ENCODE peak calls at places on chromosomes 13 and 19, in nine cellular contexts. J, X, F, T, P, H, B, Z and D are unnamed samples.

GRCh38 chr13:28568286-28568685 is 73.4 kb upstream of the FLT1 start:
- DNase-seq in J (peak), X (peak), F (peak), T (peak), P (peak), H (no peak), B (no peak), Z (no peak), D (peak)

GRCh38 chr19:16364231-16364865 is 39.7 kb downstream of the KLF2 start:
- DNase-seq in J (no peak), X (no peak), F (no peak), T (no peak), P (no peak), H (no peak), B (peak), Z (no peak), D (no peak)

GRCh38 chr13:52779028-52779612 is 39.5 kb upstream of the CNMD start:
- DNase-seq in J (no peak), X (no peak), F (no peak), T (no peak), P (no peak), H (no peak), B (no peak), Z (no peak), D (no peak)

GRCh38 chr19:53809518-53810186 is 14.5 kb downstream of the NLRP12 start:
- DNase-seq in J (no peak), X (no peak), F (no peak), T (no peak), P (no peak), H (no peak), B (no peak), Z (no peak), D (no peak)

GRCh38 chr13:26967119-26968038 is 204.2 kb downstream of the USP12 start:
- DNase-seq in J (no peak), X (peak), F (peak), T (peak), P (no peak), H (no peak), B (peak), Z (no peak), D (peak)

GRCh38 chr19:533485-534058 is 2.0 kb downstream of the CDC34 start:
- DNase-seq in J (no peak), X (no peak), F (no peak), T (no peak), P (no peak), H (no peak), B (no peak), Z (no peak), D (no peak)

GRCh38 chr13:101706651-101707050 is 254.2 kb downstream of the ITGBL1 start:
- DNase-seq in J (no peak), X (no peak), F (peak), T (no peak), P (no peak), H (no peak), B (no peak), Z (no peak), D (peak)

GRCh38 chr13:35600137-35600536 is 123.6 kb upstream of the MAB21L1 start:
- DNase-seq in J (no peak), X (no peak), F (no peak), T (no peak), P (no peak), H (no peak), B (no peak), Z (no peak), D (no peak)

GRCh38 chr19:17104679-17105078 is 29.1 kb downstream of the MYO9B start:
- DNase-seq in J (no peak), X (no peak), F (no peak), T (no peak), P (no peak), H (no peak), B (no peak), Z (no peak), D (no peak)

GRCh38 chr19:3683866-3684816 is 16.1 kb downstream of the PIP5K1C start:
- DNase-seq in J (no peak), X (peak), F (no peak), T (no peak), P (no peak), H (no peak), B (peak), Z (no peak), D (no peak)

GRCh38 chr13:58933475-58933874 is 1230.3 kb downstream of the DIAPH3 start:
- DNase-seq in J (no peak), X (no peak), F (no peak), T (no peak), P (no peak), H (no peak), B (no peak), Z (no peak), D (no peak)

GRCh38 chr19:6017576-6017975 is 39.6 kb upstream of the RANBP3 start:
- DNase-seq in J (no peak), X (peak), F (peak), T (no peak), P (no peak), H (no peak), B (peak), Z (no peak), D (no peak)

GRCh38 chr19:6674868-6675305 is 4.9 kb upstream of the TNFSF14 start:
- DNase-seq in J (peak), X (peak), F (peak), T (peak), P (no peak), H (peak), B (peak), Z (no peak), D (no peak)

GRCh38 chr13:113176292-113176691 is 17.8 kb downstream of the PROZ start:
- DNase-seq in J (peak), X (no peak), F (no peak), T (peak), P (no peak), H (peak), B (peak), Z (no peak), D (no peak)

GRCh38 chr19:33302974-33303790 is 848 bp upstream of the CEBPA start:
- DNase-seq in J (no peak), X (peak), F (peak), T (peak), P (peak), H (no peak), B (peak), Z (no peak), D (no peak)

GRCh38 chr19:30175987-30176386 is 196.2 kb upstream of the ZNF536 start:
- DNase-seq in J (no peak), X (no peak), F (no peak), T (no peak), P (no peak), H (no peak), B (no peak), Z (no peak), D (no peak)

GRCh38 chr19:58274771-58275199 is 4.0 kb upstream of the ZNF8 start:
- DNase-seq in J (peak), X (no peak), F (no peak), T (no peak), P (no peak), H (no peak), B (no peak), Z (no peak), D (no peak)

DNA sequence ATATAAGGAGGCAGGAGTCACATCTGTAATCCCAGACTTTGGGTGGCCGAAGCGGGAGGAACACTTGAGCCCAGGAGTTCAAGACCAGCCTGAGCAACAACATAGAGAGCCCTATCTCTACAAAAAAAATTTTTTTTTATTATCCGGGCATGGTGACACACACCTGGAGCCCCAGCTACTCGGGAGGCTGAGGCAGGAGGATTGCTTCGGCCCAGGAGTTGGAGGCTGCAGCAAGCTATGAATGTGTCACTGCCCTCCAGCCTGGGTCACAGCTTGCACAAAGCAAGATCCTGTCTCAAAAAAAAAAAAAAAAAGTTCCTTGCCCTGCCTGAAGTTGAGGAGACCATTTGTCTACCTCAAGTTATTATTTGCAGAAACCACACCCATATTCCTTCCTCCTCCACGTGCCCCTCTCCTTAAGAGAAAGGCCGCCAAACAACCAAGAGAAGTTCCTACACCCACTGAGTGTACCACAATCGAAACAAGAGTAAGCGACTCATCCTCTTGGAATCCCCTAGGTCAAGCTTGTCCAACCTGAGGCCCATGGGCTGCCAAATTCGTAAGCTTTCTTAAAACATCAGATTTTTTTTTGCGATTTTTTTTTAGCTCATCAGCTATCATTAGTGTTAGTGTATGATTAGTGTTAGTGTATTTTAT is 2.2 kb downstream of the ABCC4 start:
- DNase-seq in J (no peak), X (no peak), F (no peak), T (no peak), P (no peak), H (no peak), B (no peak), Z (no peak), D (peak)
- H3K27ac ChIP-seq in J (no peak), X (peak), F (peak), T (no peak), P (no peak), H (no peak), B (peak), Z (no peak), D (peak)

GRCh38 chr19:48634036-48634342 is 3.2 kb downstream of the DBP start:
- DNase-seq in J (no peak), X (no peak), F (no peak), T (no peak), P (no peak), H (no peak), B (no peak), Z (no peak), D (no peak)
- H3K4me3 ChIP-seq in J (no peak), X (peak), F (no peak), T (peak), P (peak), H (peak), B (peak), Z (peak), D (peak)

GRCh38 chr19:48740705-48741030 is 258 bp upstream of the RASIP1 start:
- DNase-seq in J (no peak), X (no peak), F (no peak), T (no peak), P (no peak), H (no peak), B (no peak), Z (no peak), D (no peak)

GRCh38 chr19:48739835-48740704 is at the start of gene RASIP1:
- DNase-seq in J (no peak), X (peak), F (peak), T (peak), P (peak), H (no peak), B (peak), Z (no peak), D (no peak)

GRCh38 chr19:48739400-48739825 is 997 bp downstream of the RASIP1 start:
- DNase-seq in J (no peak), X (no peak), F (peak), T (no peak), P (peak), H (no peak), B (peak), Z (no peak), D (no peak)

GRCh38 chr19:48737360-48737998 is 2.9 kb downstream of the RASIP1 start:
- DNase-seq in J (no peak), X (peak), F (peak), T (no peak), P (peak), H (no peak), B (peak), Z (no peak), D (no peak)

GRCh38 chr19:48738557-48739399 is 1.6 kb downstream of the RASIP1 start:
- DNase-seq in J (peak), X (peak), F (peak), T (peak), P (peak), H (peak), B (peak), Z (peak), D (no peak)
- TF ChIP-seq CTCF in J (no peak), X (peak), F (peak), T (peak), P (peak), H (no peak), B (peak), Z (no peak), D (no peak)

GRCh38 chr13:23985060-23985459 is 87.8 kb upstream of the C1QTNF9B start:
- DNase-seq in J (no peak), X (no peak), F (no peak), T (no peak), P (no peak), H (no peak), B (no peak), Z (no peak), D (no peak)

GRCh38 chr13:23983671-23984070 is 86.4 kb upstream of the C1QTNF9B start:
- DNase-seq in J (no peak), X (no peak), F (no peak), T (no peak), P (no peak), H (no peak), B (no peak), Z (no peak), D (no peak)

GRCh38 chr13:23984541-23984940 is 87.2 kb upstream of the C1QTNF9B start:
- DNase-seq in J (no peak), X (no peak), F (no peak), T (no peak), P (peak), H (no peak), B (no peak), Z (no peak), D (no peak)

GRCh38 chr13:23979361-23980159 is 82.3 kb upstream of the C1QTNF9B start:
- DNase-seq in J (peak), X (peak), F (peak), T (peak), P (peak), H (peak), B (peak), Z (peak), D (peak)

DNA sequence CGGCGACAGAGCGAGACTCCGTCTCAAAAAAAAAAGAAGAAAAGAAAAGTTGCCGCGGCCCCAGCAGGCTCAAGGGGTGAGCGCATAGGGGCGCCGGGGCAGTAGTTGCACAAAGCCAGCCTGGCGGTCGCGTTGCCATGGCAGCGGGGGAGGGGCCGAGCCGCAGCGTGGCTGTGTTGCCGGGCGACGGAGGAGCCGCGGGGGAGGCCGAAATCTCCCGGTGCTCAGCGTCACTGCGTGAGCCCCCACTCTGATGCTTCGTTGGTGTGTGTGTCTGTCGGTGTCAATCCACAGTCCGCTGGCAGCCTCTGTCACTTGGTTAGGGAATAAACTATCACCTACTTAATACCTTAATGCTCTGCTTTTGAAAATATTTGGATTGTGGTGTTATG is 82.9 kb upstream of the C1QTNF9B start:
- DNase-seq in J (peak), X (peak), F (peak), T (peak), P (peak), H (peak), B (peak), Z (peak), D (peak)
- H3K27ac ChIP-seq in J (peak), X (peak), F (peak), T (peak), P (peak), H (peak), B (peak), Z (no peak), D (peak)

GRCh38 chr13:32587014-32587773 is 942 bp downstream of the PDS5B start:
- DNase-seq in J (peak), X (peak), F (peak), T (peak), P (peak), H (peak), B (peak), Z (peak), D (no peak)
- H3K4me3 ChIP-seq in J (peak), X (peak), F (peak), T (peak), P (peak), H (peak), B (peak), Z (peak), D (peak)

GRCh38 chr13:76222511-76222910 is 586.4 kb downstream of the LMO7 start:
- DNase-seq in J (no peak), X (no peak), F (no peak), T (no peak), P (no peak), H (no peak), B (no peak), Z (no peak), D (no peak)

GRCh38 chr13:76223999-76224398 is 587.9 kb downstream of the LMO7 start:
- DNase-seq in J (no peak), X (no peak), F (no peak), T (no peak), P (no peak), H (no peak), B (no peak), Z (no peak), D (no peak)

GRCh38 chr13:76225815-76226489 is 589.8 kb downstream of the LMO7 start:
- DNase-seq in J (no peak), X (no peak), F (peak), T (peak), P (no peak), H (no peak), B (no peak), Z (no peak), D (peak)

GRCh38 chr13:76226941-76227340 is 590.8 kb downstream of the LMO7 start:
- DNase-seq in J (no peak), X (no peak), F (no peak), T (no peak), P (no peak), H (no peak), B (no peak), Z (no peak), D (peak)

DNA sequence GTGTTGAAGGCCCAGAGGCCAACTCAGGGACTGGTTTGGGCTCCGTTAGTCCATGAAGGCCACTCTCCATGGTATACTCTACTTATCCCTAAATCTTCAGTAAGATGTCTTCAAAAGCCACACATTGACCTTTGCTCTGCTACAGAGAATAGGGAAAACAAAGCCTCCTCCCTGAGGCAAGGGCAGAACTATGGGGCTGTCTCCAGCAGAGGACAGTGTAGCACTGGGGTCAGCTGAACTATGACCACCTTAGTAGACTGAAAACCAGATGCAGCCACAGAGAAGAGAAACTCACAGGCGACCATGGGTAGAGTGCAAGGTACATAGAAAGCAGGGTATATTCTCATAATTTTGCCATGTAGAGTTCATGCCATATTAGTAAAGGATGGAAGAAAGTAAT is 587.4 kb downstream of the LMO7 start:
- DNase-seq in J (no peak), X (no peak), F (no peak), T (no peak), P (no peak), H (no peak), B (no peak), Z (no peak), D (no peak)
- TF ChIP-seq CTCF in J (no peak), X (no peak), F (peak), T (peak), P (no peak), H (no peak), B (no peak), Z (no peak), D (no peak)